ENCODE peak calls at places on chromosomes 2 and 18, in six cellular contexts. M is H54, X is NCI-H2081, O is MCF 10A, U is nucleus accumbens, Q is NCI-H1092 treated with DMSO at 0.1 percent for 48 hours. Z is an unnamed sample.
A peak's percentile ranks its signal among the peaks of the same experiment; 100 is the strongest.

GRCh38 chr18:74141638-74142037 is 6.0 kb downstream of the FBXO15 start:
- DNase-seq in M (no peak), X (no peak), O (no peak), U (no peak), Q (no peak), Z (no peak)

GRCh38 chr2:235230809-235231601 is 262.8 kb upstream of the AGAP1 start:
- DNase-seq in M (no peak), X (peak; percentile 60), O (peak; percentile 42), U (no peak), Q (peak; percentile 20), Z (no peak)

GRCh38 chr2:148720501-148720998 is 76.0 kb downstream of the EPC2 start:
- DNase-seq in M (no peak), X (peak; percentile 76), O (no peak), U (no peak), Q (peak; percentile 60), Z (no peak)

GRCh38 chr18:7812431-7813063 is 245.4 kb downstream of the PTPRM start:
- DNase-seq in M (peak; percentile 50), X (no peak), O (peak; percentile 55), U (no peak), Q (no peak), Z (peak; percentile 53)

GRCh38 chr2:215994901-215995300 is 18.4 kb downstream of the MREG start:
- DNase-seq in M (no peak), X (no peak), O (no peak), U (no peak), Q (no peak), Z (no peak)

GRCh38 chr18:9587924-9588323 is 26.4 kb downstream of the PPP4R1 start:
- DNase-seq in M (no peak), X (no peak), O (no peak), U (no peak), Q (no peak), Z (no peak)

GRCh38 chr2:393711-394696 is 106.1 kb upstream of the ALKAL2 start:
- DNase-seq in M (peak; percentile 54), X (no peak), O (peak; percentile 73), U (peak; percentile 27), Q (peak; percentile 20), Z (no peak)

GRCh38 chr2:137705296-137705695 is 259.0 kb upstream of the HNMT start:
- DNase-seq in M (no peak), X (no peak), O (no peak), U (no peak), Q (no peak), Z (no peak)

GRCh38 chr2:219631925-219632757 is 4.7 kb downstream of the SLC4A3 start:
- DNase-seq in M (no peak), X (no peak), O (no peak), U (no peak), Q (no peak), Z (no peak)

GRCh38 chr2:130759906-130760753 is 4.8 kb downstream of the AMER3 start:
- DNase-seq in M (peak; percentile 77), X (peak; percentile 47), O (peak; percentile 68), U (no peak), Q (peak; percentile 58), Z (no peak)

GRCh38 chr18:11553098-11553940 is 56.1 kb upstream of the SLC35G4 start:
- DNase-seq in M (peak; percentile 47), X (peak; percentile 12), O (peak; percentile 65), U (no peak), Q (peak; percentile 20), Z (peak; percentile 52)